ENCODE peak calls at places on chromosome 15, in four cellular contexts. Q is GM12878, A is cardiac muscle cell, S is DND-41. W is an unnamed sample.
A peak's percentile ranks its signal among the peaks of the same experiment; 100 is the strongest.

GRCh38 chr15:62112616-62113593 is 46.1 kb downstream of the C2CD4A start:
- DNase-seq in Q (no peak), A (peak; percentile 70), S (no peak), W (no peak)

GRCh38 chr15:56919708-56920637 is 1.5 kb downstream of the TCF12 start:
- DNase-seq in Q (no peak), A (peak; percentile 41), S (peak; percentile 49), W (peak; percentile 3)

GRCh38 chr15:40235201-40235890 is 3.5 kb upstream of the PAK6 start:
- DNase-seq in Q (no peak), A (no peak), S (no peak), W (no peak)

GRCh38 chr15:40098489-40099261 is 10.0 kb downstream of the BMF start:
- DNase-seq in Q (peak; percentile 84), A (peak; percentile 88), S (peak; percentile 72), W (peak; percentile 66)

GRCh38 chr15:85118173-85118572 is 136.5 kb downstream of the PDE8A start:
- DNase-seq in Q (no peak), A (no peak), S (no peak), W (no peak)

GRCh38 chr15:82571722-82572222 is 31.5 kb upstream of the RPS17 start:
- DNase-seq in Q (no peak), A (peak; percentile 82), S (no peak), W (no peak)

GRCh38 chr15:73599934-73600333 is 33.3 kb downstream of the NPTN start:
- DNase-seq in Q (no peak), A (no peak), S (no peak), W (no peak)

GRCh38 chr15:69624816-69625215 is 172.2 kb downstream of the RPLP1 start:
- DNase-seq in Q (no peak), A (no peak), S (no peak), W (no peak)

GRCh38 chr15:74983725-74984231 is 11.6 kb upstream of the SCAMP5 start:
- DNase-seq in Q (peak; percentile 27), A (no peak), S (no peak), W (no peak)

GRCh38 chr15:100597862-100598261 is 4.1 kb downstream of the LINS1 start:
- DNase-seq in Q (no peak), A (no peak), S (no peak), W (no peak)

GRCh38 chr15:101133181-101133460 is 118.7 kb downstream of the CHSY1 start:
- DNase-seq in Q (no peak), A (no peak), S (no peak), W (no peak)

GRCh38 chr15:68405426-68406250 is 26.3 kb downstream of the ITGA11 start:
- DNase-seq in Q (no peak), A (no peak), S (no peak), W (no peak)

GRCh38 chr15:59205839-59206622 is 612 bp upstream of the LDHAL6B start:
- DNase-seq in Q (peak; percentile 5), A (no peak), S (no peak), W (no peak)

GRCh38 chr15:67741313-67741712 is 84.0 kb upstream of the SKOR1 start:
- DNase-seq in Q (no peak), A (no peak), S (peak; percentile 40), W (no peak)

GRCh38 chr15:54618120-54618519 is 578.6 kb downstream of the RSL24D1 start:
- DNase-seq in Q (no peak), A (no peak), S (no peak), W (no peak)

GRCh38 chr15:69414702-69415161 is 583 bp downstream of the KIF23 start:
- DNase-seq in Q (no peak), A (peak; percentile 95), S (peak; percentile 33), W (no peak)

GRCh38 chr15:78232951-78233350 is 1.4 kb downstream of the ACSBG1 start:
- DNase-seq in Q (no peak), A (no peak), S (no peak), W (no peak)
- H3K4me1 ChIP-seq in Q (no peaks in the 10 kb centered on the region), A (no peaks in the 10 kb centered on the region), S (no peaks in the 10 kb centered on the region), W (no peaks in the 10 kb centered on the region)

DNA sequence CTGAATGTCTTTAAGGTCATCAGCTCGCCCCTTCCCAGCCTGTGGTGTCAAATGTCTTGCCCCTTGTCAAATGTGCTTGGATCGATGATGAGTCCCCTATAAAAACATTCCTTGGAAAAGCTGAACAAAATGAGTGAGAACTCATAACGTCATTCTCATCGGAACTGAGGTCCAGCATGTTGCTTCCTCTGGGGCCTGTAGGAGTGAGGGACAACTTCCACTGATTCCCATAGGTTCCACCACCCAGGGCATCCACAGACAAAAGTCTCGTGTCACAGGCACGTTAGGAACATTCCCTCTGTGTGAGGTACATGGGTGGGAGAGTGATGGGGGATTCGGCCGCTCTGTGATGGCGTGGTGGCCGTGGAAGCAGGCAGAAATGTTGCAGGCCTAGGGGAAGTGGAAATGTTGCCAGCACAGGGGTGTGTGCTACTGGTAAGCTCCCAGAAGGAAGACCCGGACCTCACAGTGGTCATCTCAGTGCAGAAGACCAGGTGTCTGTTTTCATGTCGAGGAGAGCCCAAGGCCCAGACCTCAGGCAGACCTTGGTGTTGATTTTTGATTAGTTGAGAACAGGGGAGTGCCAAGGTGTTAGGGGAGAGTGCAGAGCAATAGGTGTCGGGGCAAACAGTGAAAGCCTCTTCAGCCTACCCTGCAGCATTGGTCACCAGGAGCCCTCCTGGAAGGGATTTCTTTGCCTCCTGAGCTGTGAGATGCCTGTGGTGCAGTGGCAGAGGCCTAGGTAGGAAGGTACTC is 96.8 kb downstream of the SNRPN start:
- DNase-seq in Q (no peak), A (no peak), S (no peak), W (no peak)
- H3K9me3 ChIP-seq in Q (peaks cover 37% of the 10 kb centered on the region), A (peaks cover 7% of the 10 kb centered on the region), S (peaks cover 87% of the 10 kb centered on the region), W (peaks cover 77% of the 10 kb centered on the region)

GRCh38 chr15:80550910-80551265 is 144.2 kb upstream of the ABHD17C start:
- DNase-seq in Q (no peak), A (peak; percentile 74), S (no peak), W (no peak)

GRCh38 chr15:80549712-80550111 is 145.4 kb upstream of the ABHD17C start:
- DNase-seq in Q (no peak), A (peak; percentile 31), S (no peak), W (no peak)

GRCh38 chr15:80549191-80549590 is 145.0 kb downstream of the ARNT2 start:
- DNase-seq in Q (no peak), A (peak; percentile 81), S (no peak), W (no peak)

GRCh38 chr15:80551348-80551747 is 143.8 kb upstream of the ABHD17C start:
- DNase-seq in Q (no peak), A (peak; percentile 63), S (no peak), W (no peak)

DNA sequence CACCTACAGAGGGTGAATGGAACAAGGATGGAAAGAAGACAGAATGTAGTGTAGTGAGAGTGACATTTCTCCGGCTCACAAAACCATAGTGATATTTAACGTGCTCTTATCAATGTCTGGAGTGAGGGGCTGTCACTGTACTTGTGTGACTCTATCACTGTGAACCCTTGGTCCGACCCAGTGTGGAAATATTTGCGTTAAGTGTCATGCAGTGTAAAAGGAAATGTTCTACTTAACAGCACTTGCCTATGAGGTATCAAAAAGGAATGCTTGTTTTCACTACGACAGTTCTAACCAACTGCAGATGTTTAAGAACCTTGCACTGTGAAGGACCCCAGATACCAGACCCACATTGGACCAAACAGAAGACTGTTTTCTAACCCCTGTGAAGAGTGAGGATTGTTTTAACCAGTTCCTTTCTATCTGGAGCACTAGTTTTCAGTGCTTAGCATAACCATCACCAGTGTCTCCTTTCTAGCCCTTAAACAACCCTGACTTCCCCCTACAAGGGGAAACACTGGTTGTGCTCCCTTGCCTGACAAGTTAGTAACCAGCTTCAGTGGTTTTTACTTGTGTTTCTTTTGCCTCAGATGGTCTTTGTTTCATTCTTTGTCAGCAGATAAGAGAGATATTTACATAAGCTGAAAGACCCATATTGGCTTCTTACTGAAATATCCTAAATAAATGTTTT is 144.7 kb upstream of the ABHD17C start:
- DNase-seq in Q (peak; percentile 5), A (peak; percentile 94), S (no peak), W (no peak)
- H3K27ac ChIP-seq in Q (no peak overlapping the region), A (no peak overlapping the region), S (no peak overlapping the region), W (no peak overlapping the region)

GRCh38 chr15:78452485-78452884 is 14.5 kb downstream of the IREB2 start:
- DNase-seq in Q (no peak), A (no peak), S (no peak), W (no peak)

GRCh38 chr15:78448441-78449219 is 10.6 kb downstream of the IREB2 start:
- DNase-seq in Q (no peak), A (no peak), S (no peak), W (no peak)

GRCh38 chr15:78453447-78453846 is 15.4 kb downstream of the IREB2 start:
- DNase-seq in Q (no peak), A (no peak), S (no peak), W (no peak)

GRCh38 chr15:78449220-78449999 is 11.4 kb downstream of the IREB2 start:
- DNase-seq in Q (no peak), A (no peak), S (no peak), W (no peak)

DNA sequence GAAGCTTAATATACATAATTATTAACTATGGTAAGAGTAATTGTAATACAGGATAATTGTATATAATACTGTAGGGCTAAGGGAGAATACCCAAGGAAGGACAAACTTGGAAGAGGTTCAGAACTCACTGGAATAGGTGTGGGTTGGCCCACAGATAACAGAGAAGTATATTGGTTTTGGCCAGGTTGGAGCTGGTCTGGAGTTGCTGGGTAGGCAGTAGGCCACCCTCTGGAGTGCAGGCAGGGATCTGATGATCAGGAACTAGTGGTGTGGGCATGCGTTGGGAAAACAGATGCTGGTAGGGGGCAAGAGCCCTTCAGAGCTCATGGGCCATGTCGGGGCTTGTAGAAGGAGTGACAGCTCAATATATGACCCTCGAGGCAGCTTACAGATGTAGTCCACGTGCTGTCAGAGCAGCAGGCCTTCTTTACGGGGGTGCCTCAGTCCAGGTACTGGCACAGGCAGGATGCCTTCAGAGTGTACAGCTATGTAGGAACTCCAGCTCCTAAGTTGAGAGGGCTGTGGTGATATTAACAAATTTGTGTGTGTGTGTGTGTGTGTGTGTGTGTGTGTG is 12.4 kb downstream of the IREB2 start:
- DNase-seq in Q (no peak), A (no peak), S (no peak), W (no peak)
- H3K4me1 ChIP-seq in Q (peaks cover 7% of the 10 kb centered on the region), A (peaks cover 6% of the 10 kb centered on the region), S (no peaks in the 10 kb centered on the region), W (peaks cover 48% of the 10 kb centered on the region)